ENCODE peak calls at places on chromosomes 11 and 22, in four cellular contexts. One of them, this sample, is unnamed.
A peak's percentile ranks its signal among the peaks of the same experiment; 100 is the strongest.

GRCh38 chr11:68857037-68857586 is 15.4 kb upstream of the CPT1A start:
- DNase-seq in tibial nerve: no peak
- DNase-seq in lower lobe of right lung: no peak
- DNase-seq in colonic mucosa: no peak
- DNase-seq in this sample: no peak

GRCh38 chr22:44057411-44057987 is 33.4 kb downstream of the PARVB start:
- DNase-seq in colonic mucosa: peak; percentile 39
- DNase-seq in lower lobe of right lung: no peak
- DNase-seq in tibial nerve: no peak
- DNase-seq in this sample: no peak

GRCh38 chr11:121082670-121083069 is 18.4 kb upstream of the TECTA start:
- DNase-seq in tibial nerve: no peak
- DNase-seq in colonic mucosa: no peak
- DNase-seq in lower lobe of right lung: no peak
- DNase-seq in this sample: no peak

GRCh38 chr11:125881291-125881690 is 6.2 kb upstream of the HYLS1 start:
- DNase-seq in colonic mucosa: no peak
- DNase-seq in lower lobe of right lung: no peak
- DNase-seq in tibial nerve: no peak
- DNase-seq in this sample: no peak

GRCh38 chr22:17808688-17809403 is 34.6 kb upstream of the BID start:
- DNase-seq in colonic mucosa: no peak
- DNase-seq in lower lobe of right lung: no peak
- DNase-seq in tibial nerve: no peak
- DNase-seq in this sample: no peak

GRCh38 chr22:33871935-33872334 is 48.3 kb downstream of the LARGE1 start:
- DNase-seq in colonic mucosa: no peak
- DNase-seq in tibial nerve: no peak
- DNase-seq in lower lobe of right lung: no peak
- DNase-seq in this sample: no peak

GRCh38 chr11:45805305-45806071 is 539 bp downstream of the SLC35C1 start:
- DNase-seq in tibial nerve: no peak
- DNase-seq in lower lobe of right lung: peak; percentile 55
- DNase-seq in colonic mucosa: no peak
- DNase-seq in this sample: no peak

GRCh38 chr11:125214466-125215204 is 50.1 kb downstream of the PKNOX2 start:
- DNase-seq in colonic mucosa: no peak
- DNase-seq in lower lobe of right lung: no peak
- DNase-seq in tibial nerve: no peak
- DNase-seq in this sample: no peak

GRCh38 chr22:29426476-29426875 is 11.9 kb upstream of the RFPL1 start:
- DNase-seq in tibial nerve: no peak
- DNase-seq in colonic mucosa: no peak
- DNase-seq in lower lobe of right lung: no peak
- DNase-seq in this sample: no peak

GRCh38 chr11:35930466-35930865 is 13.4 kb upstream of the LDLRAD3 start:
- DNase-seq in colonic mucosa: no peak
- DNase-seq in lower lobe of right lung: no peak
- DNase-seq in tibial nerve: no peak
- DNase-seq in this sample: no peak

GRCh38 chr11:108788565-108789199 is 123.8 kb downstream of the DDX10 start:
- DNase-seq in colonic mucosa: no peak
- DNase-seq in lower lobe of right lung: no peak
- DNase-seq in tibial nerve: no peak
- DNase-seq in this sample: no peak

DNA sequence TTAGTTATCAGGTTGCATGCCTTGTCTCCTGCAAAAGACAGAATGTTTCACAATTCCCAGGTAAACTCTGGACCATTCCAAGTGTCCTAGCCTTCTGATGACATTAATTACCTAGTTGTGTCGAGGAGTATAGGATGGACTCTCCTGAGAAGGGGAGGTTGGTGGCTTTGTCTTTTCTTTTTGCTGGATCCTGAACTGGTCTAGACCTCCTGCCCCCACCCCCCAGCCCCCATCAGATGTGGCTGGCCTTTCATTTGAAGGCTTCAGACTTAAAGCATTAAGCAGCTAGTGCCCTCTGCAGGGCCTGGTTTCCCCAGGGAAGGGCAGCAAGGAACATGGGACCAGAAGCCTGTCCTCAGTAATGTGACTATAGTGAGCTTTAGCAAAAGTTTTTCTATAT is 9.7 kb downstream of the MCAM start:
- DNase-seq in lower lobe of right lung: no peak
- DNase-seq in colonic mucosa: no peak
- DNase-seq in tibial nerve: no peak
- DNase-seq in this sample: no peak
- H3K27ac ChIP-seq in lower lobe of right lung: peak overlapping the region; percentile 18
- H3K27ac ChIP-seq in colonic mucosa: no peak overlapping the region
- H3K27ac ChIP-seq in tibial nerve: peak overlapping the region; percentile 76
- H3K27ac ChIP-seq in this sample: no peak overlapping the region

GRCh38 chr11:91802475-91802874 is 422.1 kb upstream of the FAT3 start:
- DNase-seq in lower lobe of right lung: no peak
- DNase-seq in tibial nerve: no peak
- DNase-seq in colonic mucosa: no peak
- DNase-seq in this sample: no peak

GRCh38 chr11:91800208-91800914 is 424.3 kb upstream of the FAT3 start:
- DNase-seq in colonic mucosa: no peak
- DNase-seq in tibial nerve: no peak
- DNase-seq in lower lobe of right lung: no peak
- DNase-seq in this sample: no peak

GRCh38 chr11:91804057-91804456 is 420.6 kb upstream of the FAT3 start:
- DNase-seq in lower lobe of right lung: no peak
- DNase-seq in colonic mucosa: no peak
- DNase-seq in tibial nerve: no peak
- DNase-seq in this sample: no peak

GRCh38 chr11:91805293-91805692 is 419.3 kb upstream of the FAT3 start:
- DNase-seq in colonic mucosa: no peak
- DNase-seq in lower lobe of right lung: no peak
- DNase-seq in tibial nerve: no peak
- DNase-seq in this sample: no peak
- H3K9me3 ChIP-seq in colonic mucosa: no peaks in the 10 kb centered on the region
- H3K9me3 ChIP-seq in lower lobe of right lung: no peaks in the 10 kb centered on the region
- H3K9me3 ChIP-seq in tibial nerve: no peaks in the 10 kb centered on the region
- H3K9me3 ChIP-seq in this sample: no peaks in the 10 kb centered on the region

DNA sequence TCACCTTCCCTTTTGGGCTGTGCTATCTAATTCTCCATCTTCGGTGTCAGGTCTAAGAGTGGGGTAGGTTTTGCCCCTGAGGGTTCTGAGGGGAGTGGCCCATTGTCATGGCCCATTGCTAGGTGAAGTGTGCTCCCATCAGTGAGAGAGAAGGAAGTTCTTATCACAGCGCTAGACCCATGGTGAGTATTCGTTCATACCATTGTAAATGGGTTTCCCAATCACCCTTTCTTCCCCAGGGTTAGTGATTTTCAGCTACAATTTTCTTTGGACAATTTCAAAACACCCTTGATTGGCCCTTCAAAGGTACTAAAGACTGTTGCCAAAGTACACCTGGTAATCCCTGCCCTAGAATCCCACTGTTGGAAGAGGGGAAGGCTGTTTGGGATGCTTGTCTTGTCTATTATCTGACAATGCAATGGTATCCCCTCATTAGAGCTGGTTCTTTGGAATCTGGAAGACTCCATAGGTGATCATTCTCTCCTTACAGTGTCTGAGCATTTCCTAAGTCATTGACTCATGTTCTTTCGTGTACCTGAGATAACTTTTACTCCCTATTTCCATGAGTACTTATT is 20.2 kb downstream of the MPEG1 start:
- DNase-seq in colonic mucosa: no peak
- DNase-seq in lower lobe of right lung: no peak
- DNase-seq in tibial nerve: no peak
- DNase-seq in this sample: no peak
- H3K36me3 ChIP-seq in colonic mucosa: peaks cover 9% of the 10 kb centered on the region
- H3K36me3 ChIP-seq in lower lobe of right lung: peaks cover 66% of the 10 kb centered on the region
- H3K36me3 ChIP-seq in tibial nerve: peaks cover 90% of the 10 kb centered on the region
- H3K36me3 ChIP-seq in this sample: no peaks in the 10 kb centered on the region

DNA sequence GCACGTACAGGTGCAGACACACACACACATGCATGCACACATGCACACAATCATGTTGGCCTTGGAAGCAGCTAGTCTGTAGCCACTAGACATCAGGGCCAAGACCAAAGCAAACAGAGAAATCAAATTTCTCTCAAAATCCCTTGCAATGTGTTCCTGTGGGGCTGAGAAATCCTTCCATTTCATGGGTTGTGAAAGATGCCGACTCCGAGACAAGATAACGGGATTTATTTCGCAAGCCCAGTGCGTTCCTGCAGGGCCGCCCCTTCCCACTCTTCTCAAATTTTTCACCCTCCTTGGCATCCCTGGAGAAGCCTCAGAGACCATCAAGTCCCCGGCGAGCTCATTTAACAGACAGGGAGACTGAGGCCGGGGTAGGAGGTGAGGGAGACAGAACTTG is 366.7 kb downstream of the MN1 start:
- DNase-seq in colonic mucosa: no peak
- DNase-seq in lower lobe of right lung: no peak
- DNase-seq in tibial nerve: no peak
- DNase-seq in this sample: no peak
- H3K27ac ChIP-seq in colonic mucosa: no peak overlapping the region
- H3K27ac ChIP-seq in lower lobe of right lung: no peak overlapping the region
- H3K27ac ChIP-seq in tibial nerve: no peak overlapping the region
- H3K27ac ChIP-seq in this sample: no peak overlapping the region

DNA sequence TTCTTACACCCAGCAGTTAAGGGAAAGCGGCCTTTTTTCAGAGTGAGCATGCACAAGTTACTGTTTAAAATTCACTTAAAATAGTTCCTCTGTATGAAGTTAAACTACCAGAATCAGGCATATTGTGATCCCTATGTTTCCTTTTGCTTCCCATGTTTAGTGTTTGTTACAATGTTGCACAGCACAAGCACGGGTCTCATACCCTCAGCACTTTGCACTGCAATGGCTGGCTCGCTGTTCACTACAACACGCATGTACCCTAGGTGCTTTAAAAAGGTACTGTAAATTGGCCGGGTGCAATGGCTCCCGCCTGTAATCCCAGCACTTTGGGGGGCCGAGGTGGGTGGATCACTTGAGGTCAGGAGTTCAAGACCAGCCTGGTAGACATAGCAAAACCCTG is 807.4 kb downstream of the BRD1 start:
- DNase-seq in lower lobe of right lung: peak; percentile 14
- DNase-seq in colonic mucosa: no peak
- DNase-seq in tibial nerve: no peak
- DNase-seq in this sample: no peak
- H3K9me3 ChIP-seq in lower lobe of right lung: no peaks in the 10 kb centered on the region
- H3K9me3 ChIP-seq in colonic mucosa: no peaks in the 10 kb centered on the region
- H3K9me3 ChIP-seq in tibial nerve: no peaks in the 10 kb centered on the region
- H3K9me3 ChIP-seq in this sample: no peaks in the 10 kb centered on the region

GRCh38 chr11:63822438-63822837 is 9.2 kb downstream of the SPINDOC start:
- DNase-seq in lower lobe of right lung: no peak
- DNase-seq in tibial nerve: no peak
- DNase-seq in colonic mucosa: no peak
- DNase-seq in this sample: no peak
- H3K36me3 ChIP-seq in lower lobe of right lung: peaks cover 98% of the 10 kb centered on the region
- H3K36me3 ChIP-seq in tibial nerve: peaks cover 98% of the 10 kb centered on the region
- H3K36me3 ChIP-seq in colonic mucosa: no peaks in the 10 kb centered on the region
- H3K36me3 ChIP-seq in this sample: peaks cover 8% of the 10 kb centered on the region